ENCODE peak calls at places on chromosomes 7 and 10, in eight cellular contexts. One of them, this sample, is unnamed.

GRCh38 chr7:34759477-34760125 is 101.6 kb downstream of the NPSR1 start:
- DNase-seq in KG1: no peak
- DNase-seq in NCI-H1694: peak; percentile 40
- DNase-seq in AG04450: no peak
- DNase-seq in uterus: no peak
- DNase-seq in GM10248: no peak
- DNase-seq in effector memory CD8-positive, alpha-beta T cell: no peak
- DNase-seq in head of caudate nucleus: peak; percentile 14
- DNase-seq in this sample: peak; percentile 27

GRCh38 chr10:77686096-77686495 is 48.5 kb upstream of the KCNMA1 start:
- DNase-seq in uterus: no peak
- DNase-seq in NCI-H1694: no peak
- DNase-seq in KG1: no peak
- DNase-seq in AG04450: no peak
- DNase-seq in effector memory CD8-positive, alpha-beta T cell: no peak
- DNase-seq in GM10248: no peak
- DNase-seq in head of caudate nucleus: no peak
- DNase-seq in this sample: no peak

GRCh38 chr10:60123172-60123571 is 216.8 kb upstream of the CCDC6 start:
- DNase-seq in uterus: no peak
- DNase-seq in KG1: no peak
- DNase-seq in NCI-H1694: no peak
- DNase-seq in AG04450: peak; percentile 18
- DNase-seq in effector memory CD8-positive, alpha-beta T cell: no peak
- DNase-seq in head of caudate nucleus: no peak
- DNase-seq in GM10248: no peak
- DNase-seq in this sample: no peak

GRCh38 chr7:84237533-84238173 is 43.1 kb upstream of the SEMA3A start:
- DNase-seq in effector memory CD8-positive, alpha-beta T cell: no peak
- DNase-seq in NCI-H1694: no peak
- DNase-seq in uterus: no peak
- DNase-seq in AG04450: peak; percentile 87
- DNase-seq in head of caudate nucleus: no peak
- DNase-seq in KG1: no peak
- DNase-seq in GM10248: no peak
- DNase-seq in this sample: no peak

GRCh38 chr7:108463613-108464012 is 7.4 kb upstream of the NRCAM start:
- DNase-seq in KG1: no peak
- DNase-seq in uterus: no peak
- DNase-seq in NCI-H1694: no peak
- DNase-seq in AG04450: no peak
- DNase-seq in GM10248: no peak
- DNase-seq in effector memory CD8-positive, alpha-beta T cell: no peak
- DNase-seq in head of caudate nucleus: no peak
- DNase-seq in this sample: no peak

GRCh38 chr10:25467861-25468260 is 293.1 kb downstream of the GPR158 start:
- DNase-seq in KG1: no peak
- DNase-seq in AG04450: no peak
- DNase-seq in uterus: no peak
- DNase-seq in NCI-H1694: no peak
- DNase-seq in effector memory CD8-positive, alpha-beta T cell: no peak
- DNase-seq in head of caudate nucleus: no peak
- DNase-seq in GM10248: no peak
- DNase-seq in this sample: no peak

GRCh38 chr7:131606346-131607290 is 50.2 kb upstream of the PODXL start:
- DNase-seq in GM10248: no peak
- DNase-seq in KG1: no peak
- DNase-seq in effector memory CD8-positive, alpha-beta T cell: no peak
- DNase-seq in NCI-H1694: no peak
- DNase-seq in AG04450: no peak
- DNase-seq in uterus: no peak
- DNase-seq in head of caudate nucleus: no peak
- DNase-seq in this sample: no peak

GRCh38 chr7:148697950-148698396 is 730 bp upstream of the CUL1 start:
- DNase-seq in effector memory CD8-positive, alpha-beta T cell: no peak
- DNase-seq in uterus: no peak
- DNase-seq in head of caudate nucleus: peak; percentile 35
- DNase-seq in NCI-H1694: no peak
- DNase-seq in GM10248: no peak
- DNase-seq in AG04450: no peak
- DNase-seq in KG1: no peak
- DNase-seq in this sample: no peak

GRCh38 chr10:105195831-105196230 is 554.7 kb downstream of the SORCS3 start:
- DNase-seq in NCI-H1694: no peak
- DNase-seq in head of caudate nucleus: no peak
- DNase-seq in AG04450: no peak
- DNase-seq in GM10248: no peak
- DNase-seq in uterus: no peak
- DNase-seq in effector memory CD8-positive, alpha-beta T cell: no peak
- DNase-seq in KG1: no peak
- DNase-seq in this sample: no peak

GRCh38 chr10:119796039-119796438 is 70.2 kb downstream of the INPP5F start:
- DNase-seq in head of caudate nucleus: no peak
- DNase-seq in GM10248: no peak
- DNase-seq in uterus: no peak
- DNase-seq in effector memory CD8-positive, alpha-beta T cell: no peak
- DNase-seq in AG04450: no peak
- DNase-seq in KG1: no peak
- DNase-seq in NCI-H1694: no peak
- DNase-seq in this sample: no peak

GRCh38 chr7:1942026-1942703 is 272.1 kb downstream of the ELFN1 start:
- DNase-seq in head of caudate nucleus: no peak
- DNase-seq in effector memory CD8-positive, alpha-beta T cell: no peak
- DNase-seq in NCI-H1694: no peak
- DNase-seq in GM10248: no peak
- DNase-seq in AG04450: no peak
- DNase-seq in KG1: no peak
- DNase-seq in uterus: no peak
- DNase-seq in this sample: no peak

GRCh38 chr7:38411404-38411803 is 138.0 kb upstream of the TARP start:
- DNase-seq in GM10248: no peak
- DNase-seq in AG04450: no peak
- DNase-seq in effector memory CD8-positive, alpha-beta T cell: no peak
- DNase-seq in KG1: no peak
- DNase-seq in uterus: no peak
- DNase-seq in head of caudate nucleus: no peak
- DNase-seq in NCI-H1694: no peak
- DNase-seq in this sample: no peak

GRCh38 chr7:4765776-4766490 is 9.5 kb upstream of the AP5Z1 start:
- DNase-seq in KG1: no peak
- DNase-seq in uterus: no peak
- DNase-seq in AG04450: no peak
- DNase-seq in effector memory CD8-positive, alpha-beta T cell: no peak
- DNase-seq in NCI-H1694: no peak
- DNase-seq in head of caudate nucleus: no peak
- DNase-seq in GM10248: no peak
- DNase-seq in this sample: no peak

GRCh38 chr7:140841316-140841715 is 83.4 kb downstream of the BRAF start:
- DNase-seq in uterus: no peak
- DNase-seq in effector memory CD8-positive, alpha-beta T cell: no peak
- DNase-seq in GM10248: no peak
- DNase-seq in AG04450: no peak
- DNase-seq in NCI-H1694: no peak
- DNase-seq in head of caudate nucleus: no peak
- DNase-seq in KG1: no peak
- DNase-seq in this sample: no peak

GRCh38 chr7:18420758-18421157 is 74.8 kb upstream of the HDAC9 start:
- DNase-seq in head of caudate nucleus: no peak
- DNase-seq in AG04450: no peak
- DNase-seq in NCI-H1694: no peak
- DNase-seq in effector memory CD8-positive, alpha-beta T cell: no peak
- DNase-seq in uterus: no peak
- DNase-seq in KG1: no peak
- DNase-seq in GM10248: no peak
- DNase-seq in this sample: no peak

GRCh38 chr10:5585517-5586222 is 60.9 kb downstream of the CALML3 start:
- DNase-seq in AG04450: no peak
- DNase-seq in effector memory CD8-positive, alpha-beta T cell: no peak
- DNase-seq in NCI-H1694: no peak
- DNase-seq in uterus: no peak
- DNase-seq in head of caudate nucleus: no peak
- DNase-seq in KG1: no peak
- DNase-seq in GM10248: no peak
- DNase-seq in this sample: no peak

GRCh38 chr7:153835104-153835503 is 217.1 kb upstream of the DPP6 start:
- DNase-seq in GM10248: no peak
- DNase-seq in AG04450: no peak
- DNase-seq in KG1: no peak
- DNase-seq in head of caudate nucleus: no peak
- DNase-seq in uterus: no peak
- DNase-seq in NCI-H1694: no peak
- DNase-seq in effector memory CD8-positive, alpha-beta T cell: no peak
- DNase-seq in this sample: peak; percentile 56

GRCh38 chr10:129472696-129473555 is 5.9 kb downstream of the MGMT start:
- DNase-seq in effector memory CD8-positive, alpha-beta T cell: no peak
- DNase-seq in GM10248: no peak
- DNase-seq in head of caudate nucleus: no peak
- DNase-seq in AG04450: no peak
- DNase-seq in NCI-H1694: no peak
- DNase-seq in uterus: no peak
- DNase-seq in KG1: no peak
- DNase-seq in this sample: no peak

This sample was measured in cerebellum.